ENCODE peak calls at places on chromosomes 4 and X, in ten cellular contexts. S is stomach, O is gastrocnemius medialis, M is heart left ventricle, B is GM12892, V is NB4, W is ovary, X is erythroblast, F is breast epithelium, U is testis. D is an unnamed sample.

GRCh38 chr4:183563874-183564273 is 59.0 kb downstream of the ING2 start:
- DNase-seq in O (no peak), F (peak), V (peak), U (no peak), M (no peak), X (no peak), W (peak), B (no peak), S (no peak), D (peak)

GRCh38 chrX:103101280-103102042 is 8.5 kb upstream of the NXF3 start:
- DNase-seq in S (no peak), V (no peak), M (no peak), O (no peak), F (no peak), U (peak), W (no peak), B (no peak), X (peak), D (no peak)

GRCh38 chr4:88195666-88196365 is 37.4 kb upstream of the ABCG2 start:
- DNase-seq in M (no peak), V (no peak), F (no peak), S (no peak), W (no peak), O (no peak), B (no peak), X (no peak), U (no peak), D (no peak)

GRCh38 chrX:121109986-121110385 is 62.6 kb downstream of the GLUD2 start:
- DNase-seq in W (no peak), V (no peak), F (no peak), B (no peak), U (no peak), O (no peak), S (no peak), X (no peak), M (no peak), D (no peak)

GRCh38 chr4:24794916-24795665 is at the start of gene SOD3:
- DNase-seq in B (no peak), O (peak), U (peak), W (peak), V (no peak), F (peak), X (peak), S (peak), M (peak), D (peak)

GRCh38 chrX:153907456-153907855 is 3.0 kb downstream of the AVPR2 start:
- DNase-seq in U (no peak), S (no peak), W (no peak), M (no peak), O (no peak), F (no peak), V (no peak), X (no peak), B (no peak), D (no peak)

GRCh38 chr4:40672528-40673522 is 43.2 kb upstream of the RBM47 start:
- DNase-seq in W (no peak), U (peak), V (peak), O (peak), M (no peak), S (no peak), B (peak), X (peak), F (no peak), D (peak)

GRCh38 chr4:128825226-128825625 is 15.7 kb downstream of the JADE1 start:
- DNase-seq in F (no peak), S (no peak), M (no peak), X (peak), O (no peak), B (no peak), U (no peak), W (no peak), V (no peak), D (no peak)

GRCh38 chr4:55851885-55852284 is 1.6 kb upstream of the EXOC1 start:
- DNase-seq in V (no peak), F (peak), O (no peak), B (no peak), W (no peak), S (no peak), M (no peak), U (no peak), X (no peak), D (no peak)

GRCh38 chr4:8702020-8702495 is 109.5 kb downstream of the CPZ start:
- DNase-seq in B (no peak), W (no peak), M (no peak), X (no peak), S (peak), F (no peak), O (no peak), V (no peak), U (no peak), D (no peak)

GRCh38 chr4:40915318-40916217 is 165.8 kb downstream of the NSUN7 start:
- DNase-seq in V (no peak), X (no peak), W (no peak), U (no peak), B (no peak), F (no peak), M (no peak), S (no peak), O (no peak), D (no peak)

GRCh38 chr4:4443821-4444220 is 56.9 kb downstream of the NSG1 start:
- DNase-seq in S (no peak), F (no peak), V (no peak), M (no peak), O (no peak), X (no peak), U (no peak), B (no peak), W (no peak), D (no peak)

GRCh38 chr4:91170756-91171155 is 1043.6 kb downstream of the CCSER1 start:
- DNase-seq in S (no peak), X (no peak), W (no peak), F (no peak), O (no peak), M (no peak), B (no peak), U (no peak), V (no peak), D (no peak)

GRCh38 chr4:3440011-3440410 is 1.8 kb upstream of the HGFAC start:
- DNase-seq in F (no peak), M (no peak), B (no peak), U (no peak), O (no peak), S (no peak), X (no peak), W (peak), V (no peak), D (no peak)

GRCh38 chr4:10482913-10483312 is 25.7 kb upstream of the ZNF518B start:
- DNase-seq in M (no peak), U (no peak), V (no peak), B (no peak), F (no peak), X (no peak), W (no peak), O (no peak), S (no peak), D (no peak)

GRCh38 chrX:114134465-114134864 is 449.4 kb upstream of the HTR2C start:
- DNase-seq in O (no peak), X (no peak), V (no peak), W (no peak), S (no peak), B (no peak), M (no peak), F (no peak), U (no peak), D (no peak)

GRCh38 chrX:151973851-151974335 is 583 bp downstream of the GABRE start:
- DNase-seq in F (no peak), B (no peak), S (no peak), W (no peak), V (no peak), X (peak), O (no peak), U (peak), M (peak), D (peak)

GRCh38 chr4:98289375-98289774 is 28.2 kb downstream of the RAP1GDS1 start:
- DNase-seq in X (peak), F (no peak), W (no peak), B (no peak), S (no peak), U (no peak), V (no peak), M (no peak), O (no peak), D (no peak)

GRCh38 chrX:75968293-75968692 is 183.2 kb upstream of the MAGEE2 start:
- DNase-seq in M (no peak), O (no peak), V (no peak), X (no peak), F (no peak), B (no peak), W (no peak), S (peak), U (no peak), D (no peak)

GRCh38 chr4:152014280-152014679 is 253.5 kb upstream of the GATB start:
- DNase-seq in M (no peak), U (no peak), O (no peak), V (no peak), W (no peak), F (no peak), X (peak), S (no peak), B (peak), D (no peak)

GRCh38 chrX:154980330-154981115 is 42.0 kb downstream of the F8 start:
- DNase-seq in F (peak), O (peak), B (peak), U (peak), M (peak), S (peak), X (peak), V (peak), W (peak), D (peak)

GRCh38 chr4:182914357-182914756 is 2.8 kb downstream of the DCTD start:
- DNase-seq in U (no peak), O (no peak), X (no peak), S (no peak), M (no peak), V (peak), B (no peak), W (no peak), F (no peak), D (no peak)

GRCh38 chr4:26583865-26584652 is at the start of gene TBC1D19:
- DNase-seq in V (peak), U (peak), M (peak), B (peak), O (peak), S (peak), X (peak), W (peak), F (peak), D (peak)

GRCh38 chrX:113305496-113305895 is 464.9 kb upstream of the AMOT start:
- DNase-seq in F (no peak), M (no peak), U (no peak), W (no peak), S (no peak), V (no peak), B (no peak), O (no peak), X (no peak), D (no peak)

GRCh38 chrX:129634541-129634940 is 20.2 kb downstream of the APLN start:
- DNase-seq in B (no peak), S (no peak), W (no peak), F (no peak), V (no peak), O (no peak), X (no peak), M (no peak), U (no peak), D (no peak)

GRCh38 chr4:98653006-98653405 is 5.4 kb downstream of the TSPAN5 start:
- DNase-seq in W (no peak), S (no peak), O (no peak), V (no peak), F (no peak), M (no peak), B (no peak), U (no peak), X (no peak), D (no peak)

GRCh38 chrX:119887721-119888425 is 7.8 kb upstream of the AKAP14 start:
- DNase-seq in X (peak), V (no peak), F (no peak), O (peak), M (peak), S (peak), W (peak), B (peak), U (peak), D (no peak)

GRCh38 chrX:133570549-133570948 is 155.3 kb upstream of the GPC4 start:
- DNase-seq in M (no peak), S (no peak), B (no peak), U (no peak), W (no peak), V (no peak), O (no peak), X (no peak), F (no peak), D (no peak)

GRCh38 chr4:188822698-188823097 is 683.5 kb downstream of the TRIML1 start:
- DNase-seq in W (no peak), F (no peak), U (no peak), M (no peak), O (no peak), V (no peak), S (no peak), B (no peak), X (no peak), D (peak)

GRCh38 chr4:164081371-164081770 is 586.9 kb downstream of the TMA16 start:
- DNase-seq in S (no peak), F (no peak), X (no peak), U (no peak), M (no peak), O (no peak), W (no peak), V (no peak), B (no peak), D (no peak)

GRCh38 chr4:122218762-122219161 is 66.6 kb downstream of the BLTP1 start:
- DNase-seq in B (no peak), F (no peak), W (no peak), V (no peak), M (no peak), U (no peak), O (no peak), S (no peak), X (peak), D (no peak)

GRCh38 chr4:153205757-153206156 is 1.5 kb downstream of the TRIM2 start:
- DNase-seq in V (no peak), S (peak), F (no peak), B (no peak), O (no peak), U (no peak), M (no peak), X (no peak), W (no peak), D (peak)

GRCh38 chrX:84441143-84441542 is 61.1 kb downstream of the HDX start:
- DNase-seq in S (no peak), V (no peak), B (no peak), U (no peak), F (no peak), M (no peak), W (no peak), X (no peak), O (no peak), D (no peak)

GRCh38 chrX:57951666-57952319 is 41.5 kb upstream of the ZXDA start:
- DNase-seq in F (peak), S (no peak), U (no peak), O (peak), X (no peak), M (peak), W (peak), B (no peak), V (peak), D (no peak)

GRCh38 chr4:10535900-10536299 is 78.7 kb upstream of the ZNF518B start:
- DNase-seq in V (no peak), W (no peak), O (no peak), U (no peak), X (no peak), B (no peak), M (no peak), S (no peak), F (no peak), D (no peak)

GRCh38 chr4:188942606-188943005 is 803.4 kb downstream of the TRIML1 start:
- DNase-seq in U (no peak), W (no peak), S (no peak), V (no peak), F (no peak), M (no peak), O (no peak), B (no peak), X (no peak), D (no peak)

GRCh38 chr4:6582889-6583504 is 8.0 kb downstream of the MAN2B2 start:
- DNase-seq in B (no peak), O (no peak), W (no peak), U (peak), F (no peak), X (peak), M (no peak), V (peak), S (no peak), D (peak)

GRCh38 chrX:39275500-39276068 is 474.3 kb downstream of the MID1IP1 start:
- DNase-seq in O (no peak), M (no peak), W (no peak), S (no peak), B (no peak), F (no peak), X (no peak), U (no peak), V (no peak), D (no peak)

GRCh38 chr4:143286733-143287570 is 49.7 kb upstream of the GAB1 start:
- DNase-seq in S (no peak), U (no peak), F (no peak), B (no peak), X (no peak), V (no peak), M (no peak), W (no peak), O (no peak), D (no peak)

GRCh38 chrX:128020701-128021100 is 31.5 kb downstream of the ACTRT1 start:
- DNase-seq in M (no peak), W (no peak), S (no peak), X (no peak), U (no peak), F (no peak), V (peak), O (no peak), B (no peak), D (no peak)

GRCh38 chrX:47483310-47484268 is 567 bp upstream of the ZNF41 start:
- DNase-seq in V (no peak), X (peak), F (no peak), B (no peak), S (no peak), W (peak), O (no peak), U (peak), M (peak), D (no peak)

GRCh38 chrX:47484885-47485284 is 1.9 kb upstream of the ZNF41 start:
- DNase-seq in X (no peak), S (no peak), O (no peak), B (no peak), U (no peak), M (no peak), F (no peak), V (peak), W (no peak), D (no peak)

GRCh38 chrX:47481160-47481559 is 1.9 kb downstream of the ZNF41 start:
- DNase-seq in M (no peak), X (no peak), F (no peak), W (no peak), O (no peak), S (no peak), B (no peak), U (no peak), V (no peak), D (no peak)

GRCh38 chrX:47482065-47482511 is 934 bp downstream of the ZNF41 start:
- DNase-seq in W (no peak), S (no peak), X (no peak), V (no peak), B (no peak), O (no peak), U (no peak), M (no peak), F (no peak), D (no peak)

GRCh38 chrX:47482512-47483309 is at the start of gene ZNF41:
- DNase-seq in U (peak), F (peak), X (peak), B (peak), W (peak), O (peak), V (peak), M (peak), S (peak), D (peak)
- TF ChIP-seq POLR2A in U (no peak), F (no peak), X (peak), B (peak), W (no peak), O (peak), V (peak), M (peak), S (no peak), D (peak)

DNA sequence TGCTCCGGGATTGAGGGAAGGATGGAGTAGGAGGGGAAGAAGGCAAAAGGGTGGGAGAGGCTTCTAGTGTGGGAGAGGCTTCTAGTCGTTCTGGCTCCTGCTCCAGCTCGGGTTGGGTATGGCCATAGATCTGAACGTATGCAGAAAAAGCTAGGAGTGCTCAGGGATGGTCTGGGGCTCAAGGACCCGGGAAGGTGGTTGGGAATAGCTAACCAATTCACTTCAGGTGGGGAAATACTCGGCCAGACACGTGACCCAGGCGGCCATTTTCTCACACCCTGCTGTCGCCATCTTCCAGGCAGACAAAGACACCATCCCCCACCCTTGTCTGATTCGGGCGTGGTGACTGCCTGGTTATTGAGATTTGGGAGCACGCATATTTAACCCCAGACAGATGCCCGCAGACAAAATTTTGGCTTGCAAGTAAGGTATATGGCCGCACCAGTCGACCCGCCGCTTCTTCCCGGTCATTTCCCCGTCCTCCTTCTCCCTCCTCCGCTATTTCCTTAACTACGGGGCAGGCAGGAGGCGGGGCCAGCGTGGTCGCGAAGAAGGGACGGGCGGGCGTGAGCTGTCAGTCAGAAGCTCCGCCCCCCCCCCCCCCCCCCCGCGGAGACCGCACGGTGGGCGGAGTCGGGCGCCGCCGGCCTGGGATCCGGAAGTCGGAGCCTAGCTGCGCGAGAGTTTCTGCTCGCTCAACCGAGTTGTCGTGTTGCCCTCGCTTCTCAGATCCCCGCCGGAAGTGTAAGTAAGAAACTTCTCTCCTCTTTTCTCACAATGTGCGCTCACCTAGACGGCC is at the start of gene GNL3L:
- DNase-seq in X (peak), W (peak), O (peak), F (peak), V (peak), U (peak), B (peak), S (peak), M (peak), D (peak)
- TF ChIP-seq POLR2A in X (peak), W (peak), O (peak), F (no peak), V (peak), U (no peak), B (peak), S (no peak), M (peak), D (no peak)

DNA sequence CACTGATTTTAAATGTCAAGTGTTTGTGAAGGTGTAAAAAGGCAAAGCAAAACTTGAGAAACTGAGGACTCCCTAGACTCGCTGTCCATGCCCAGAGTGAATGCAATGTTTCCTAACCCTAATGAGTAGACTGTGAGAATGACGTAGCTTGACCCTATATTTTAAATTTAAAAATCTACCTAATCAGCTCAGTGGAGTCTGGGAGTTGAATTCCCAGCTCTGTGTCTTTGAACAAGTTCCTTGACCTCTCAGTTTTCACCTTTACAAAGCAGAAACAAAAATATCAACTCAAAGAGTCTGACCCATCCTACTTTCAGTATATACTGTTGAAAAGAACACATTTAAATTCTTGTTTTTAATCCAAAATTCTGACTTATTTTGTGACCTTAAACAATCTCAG is 2.3 kb downstream of the FGA start:
- DNase-seq in W (no peak), F (no peak), S (no peak), X (no peak), M (no peak), B (no peak), O (no peak), V (no peak), U (no peak), D (no peak)
- TF ChIP-seq POLR2A in W (no peak), F (no peak), S (no peak), X (no peak), M (no peak), B (no peak), O (no peak), V (no peak), U (no peak), D (no peak)

GRCh38 chr4:159460408-159460807 is 357.5 kb downstream of the RAPGEF2 start:
- DNase-seq in B (no peak), F (no peak), X (no peak), O (no peak), W (no peak), U (no peak), V (no peak), S (no peak), M (no peak), D (no peak)

GRCh38 chr4:159463235-159463634 is 360.4 kb downstream of the RAPGEF2 start:
- DNase-seq in M (no peak), O (no peak), W (no peak), V (no peak), B (no peak), X (no peak), S (no peak), U (no peak), F (no peak), D (no peak)

GRCh38 chr4:159464302-159464701 is 361.4 kb downstream of the RAPGEF2 start:
- DNase-seq in W (no peak), B (no peak), O (no peak), S (no peak), F (no peak), M (no peak), U (no peak), V (no peak), X (no peak), D (no peak)
- TF ChIP-seq POLR2A in W (no peak), B (no peak), O (no peak), S (no peak), F (no peak), M (no peak), U (no peak), V (no peak), X (no peak), D (no peak)

D was measured in H54.